ENCODE peak calls at places on chromosomes 12 and 14, in four cellular contexts. D is HCT116, W is HepG2, S is GM23248. Y is an unnamed sample.

GRCh38 chr14:71415404-71415690 is 508.1 kb downstream of the PCNX1 start:
- DNase-seq in D (no peak), W (no peak), S (peak; percentile 79), Y (peak; percentile 89)

GRCh38 chr14:35423621-35424020 is 19.1 kb upstream of the NFKBIA start:
- DNase-seq in D (no peak), W (no peak), S (no peak), Y (no peak)

GRCh38 chr12:83008703-83009102 is 322.0 kb downstream of the TMTC2 start:
- DNase-seq in D (no peak), W (no peak), S (no peak), Y (no peak)

GRCh38 chr12:51898937-51899336 is 8.4 kb upstream of the ACVRL1 start:
- DNase-seq in D (no peak), W (no peak), S (peak; percentile 89), Y (no peak)

GRCh38 chr12:119229205-119229604 is 50.5 kb downstream of the HSPB8 start:
- DNase-seq in D (no peak), W (no peak), S (no peak), Y (no peak)

GRCh38 chr12:58917699-58918334 is 2.5 kb downstream of the LRIG3 start:
- DNase-seq in D (no peak), W (no peak), S (peak; percentile 36), Y (peak; percentile 52)

GRCh38 chr12:76455582-76456345 is 103.8 kb downstream of the OSBPL8 start:
- DNase-seq in D (peak; percentile 90), W (peak; percentile 62), S (peak; percentile 93), Y (peak; percentile 88)

GRCh38 chr14:53621433-53621832 is 335.2 kb downstream of the BMP4 start:
- DNase-seq in D (no peak), W (no peak), S (no peak), Y (no peak)

GRCh38 chr12:94801736-94802135 is 151.4 kb upstream of the TMCC3 start:
- DNase-seq in D (no peak), W (no peak), S (no peak), Y (no peak)

GRCh38 chr12:56836800-56837663 is 73.9 kb downstream of the HSD17B6 start:
- DNase-seq in D (no peak), W (no peak), S (peak; percentile 92), Y (peak; percentile 6)

GRCh38 chr14:72783741-72784140 is 110.2 kb downstream of the DPF3 start:
- DNase-seq in D (no peak), W (no peak), S (no peak), Y (no peak)

GRCh38 chr12:106841471-106842302 is 67.2 kb downstream of the RIC8B start:
- DNase-seq in D (peak; percentile 31), W (peak; percentile 30), S (peak; percentile 69), Y (peak; percentile 80)

GRCh38 chr12:53219956-53220856 is 11.8 kb downstream of the RARG start:
- DNase-seq in D (peak; percentile 46), W (peak; percentile 38), S (peak; percentile 97), Y (peak; percentile 82)

GRCh38 chr12:66600805-66601392 is 78.0 kb downstream of the GRIP1 start:
- DNase-seq in D (no peak), W (no peak), S (no peak), Y (no peak)

GRCh38 chr12:92736605-92737004 is 33.8 kb downstream of the PLEKHG7 start:
- DNase-seq in D (no peak), W (no peak), S (no peak), Y (no peak)

GRCh38 chr14:31075144-31075543 is 49.0 kb upstream of the STRN3 start:
- DNase-seq in D (no peak), W (no peak), S (no peak), Y (no peak)

GRCh38 chr12:23947395-23947794 is 2.1 kb downstream of the SOX5 start:
- DNase-seq in D (no peak), W (no peak), S (no peak), Y (no peak)

GRCh38 chr12:114990396-114990795 is 306.4 kb upstream of the TBX3 start:
- DNase-seq in D (no peak), W (no peak), S (no peak), Y (no peak)

GRCh38 chr12:34402899-34403705 is 380.8 kb downstream of the ALG10 start:
- DNase-seq in D (no peak), W (no peak), S (no peak), Y (no peak)

GRCh38 chr12:53761306-53761705 is 9.5 kb upstream of the CISTR start:
- DNase-seq in D (no peak), W (no peak), S (no peak), Y (no peak)

GRCh38 chr14:105029402-105029801 is 8.5 kb upstream of the CDCA4 start:
- DNase-seq in D (no peak), W (no peak), S (no peak), Y (no peak)

GRCh38 chr12:47754881-47755280 is 3.8 kb downstream of the RAPGEF3 start:
- DNase-seq in D (no peak), W (no peak), S (no peak), Y (no peak)

GRCh38 chr14:95444132-95445129 is 72.0 kb downstream of the SYNE3 start:
- DNase-seq in D (no peak), W (peak; percentile 81), S (no peak), Y (no peak)

GRCh38 chr14:100138955-100139354 is 20.5 kb downstream of the DEGS2 start:
- DNase-seq in D (no peak), W (no peak), S (no peak), Y (no peak)

GRCh38 chr12:68878846-68879245 is 54.1 kb downstream of the CPM start:
- DNase-seq in D (no peak), W (no peak), S (no peak), Y (no peak)

GRCh38 chr14:103499709-103500108 is 22.9 kb downstream of the CKB start:
- DNase-seq in D (no peak), W (no peak), S (no peak), Y (no peak)

GRCh38 chr12:130563322-130563721 is 152.8 kb downstream of the RIMBP2 start:
- DNase-seq in D (no peak), W (peak; percentile 50), S (no peak), Y (no peak)

DNA sequence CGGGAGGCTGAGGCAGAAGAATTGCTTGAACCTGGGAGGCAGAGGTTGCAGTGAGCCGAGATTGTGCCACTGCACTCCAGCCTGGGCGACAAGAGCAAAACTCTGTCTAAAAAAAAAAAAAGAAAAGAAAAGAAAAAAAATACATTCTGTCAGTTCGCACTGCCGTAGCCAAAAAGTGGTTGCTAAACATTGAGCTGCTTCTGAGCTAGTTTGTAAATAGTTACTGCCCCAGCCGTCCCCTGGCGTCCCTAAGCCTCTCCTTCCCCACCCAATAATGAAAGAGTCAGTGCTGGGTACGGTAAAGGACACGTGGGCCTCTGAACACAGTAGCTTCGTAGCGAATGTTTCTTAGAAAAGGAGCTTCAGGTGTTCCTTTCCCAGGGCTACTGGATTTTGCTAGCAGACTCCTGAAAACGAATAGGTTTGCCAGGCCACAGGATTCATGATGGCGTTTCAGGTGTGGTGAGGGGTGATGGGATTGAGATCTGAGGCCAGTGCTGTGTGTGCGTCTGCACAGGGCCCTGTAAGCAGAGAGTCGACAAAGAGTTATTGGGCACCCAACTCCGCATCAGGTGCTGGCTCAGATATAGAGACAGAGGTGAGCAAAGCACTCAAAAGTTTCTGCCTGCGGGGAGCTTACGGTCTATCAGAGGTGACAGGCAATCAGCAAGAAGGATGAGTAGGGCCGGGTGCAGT is 94.1 kb downstream of the LGMN start:
- DNase-seq in D (no peak), W (no peak), S (no peak), Y (no peak)
- H3K4me3 ChIP-seq in D (no peak overlapping the region), W (no peak overlapping the region), S (no peak overlapping the region), Y (no peak overlapping the region)

GRCh38 chr12:31729728-31730127 is 907 bp upstream of the AMN1 start:
- DNase-seq in D (no peak), W (no peak), S (peak; percentile 11), Y (no peak)

GRCh38 chr12:31736472-31736871 is 7.7 kb upstream of the AMN1 start:
- DNase-seq in D (no peak), W (no peak), S (peak; percentile 93), Y (peak; percentile 45)

GRCh38 chr12:31737345-31737744 is 8.5 kb upstream of the AMN1 start:
- DNase-seq in D (no peak), W (no peak), S (no peak), Y (no peak)

GRCh38 chr12:31728917-31729640 is at the start of gene AMN1:
- DNase-seq in D (peak; percentile 96), W (peak; percentile 98), S (peak; percentile 99), Y (peak; percentile 99)

DNA sequence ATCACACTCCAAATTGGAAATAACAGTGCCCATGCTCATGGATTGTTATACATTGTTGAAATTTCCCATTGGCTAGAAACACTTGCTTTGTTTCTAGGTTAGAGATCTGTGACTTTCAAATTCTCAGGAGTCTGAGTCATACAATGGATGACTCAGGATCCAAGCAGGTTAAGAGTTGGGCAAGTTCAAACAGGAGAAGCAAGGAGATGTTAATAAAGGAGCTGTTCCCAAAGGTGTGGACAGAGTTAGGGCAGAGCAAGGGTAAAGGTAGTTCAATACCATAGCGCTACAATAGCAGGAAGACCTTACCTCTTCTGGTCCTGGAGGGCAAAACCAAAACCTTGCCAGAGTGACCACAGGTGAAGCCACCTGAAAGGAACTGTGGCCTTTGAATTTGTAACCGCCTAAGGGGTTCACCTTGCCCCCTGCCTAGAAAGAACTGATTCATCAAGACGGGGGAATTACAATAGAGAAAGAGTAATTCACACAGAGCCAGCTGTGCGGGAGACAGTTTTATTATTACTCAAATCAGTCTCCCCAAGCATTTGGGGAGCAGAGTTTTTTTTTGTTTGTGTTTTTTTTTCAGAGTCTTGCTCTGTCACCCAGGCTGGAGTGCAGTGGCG is 4.2 kb upstream of the AMN1 start:
- DNase-seq in D (peak; percentile 97), W (peak; percentile 70), S (peak; percentile 83), Y (peak; percentile 68)
- H3K9ac ChIP-seq in D (peak overlapping the region; percentile 53), W (no peak overlapping the region), S (no peak overlapping the region), Y (no peak overlapping the region)

DNA sequence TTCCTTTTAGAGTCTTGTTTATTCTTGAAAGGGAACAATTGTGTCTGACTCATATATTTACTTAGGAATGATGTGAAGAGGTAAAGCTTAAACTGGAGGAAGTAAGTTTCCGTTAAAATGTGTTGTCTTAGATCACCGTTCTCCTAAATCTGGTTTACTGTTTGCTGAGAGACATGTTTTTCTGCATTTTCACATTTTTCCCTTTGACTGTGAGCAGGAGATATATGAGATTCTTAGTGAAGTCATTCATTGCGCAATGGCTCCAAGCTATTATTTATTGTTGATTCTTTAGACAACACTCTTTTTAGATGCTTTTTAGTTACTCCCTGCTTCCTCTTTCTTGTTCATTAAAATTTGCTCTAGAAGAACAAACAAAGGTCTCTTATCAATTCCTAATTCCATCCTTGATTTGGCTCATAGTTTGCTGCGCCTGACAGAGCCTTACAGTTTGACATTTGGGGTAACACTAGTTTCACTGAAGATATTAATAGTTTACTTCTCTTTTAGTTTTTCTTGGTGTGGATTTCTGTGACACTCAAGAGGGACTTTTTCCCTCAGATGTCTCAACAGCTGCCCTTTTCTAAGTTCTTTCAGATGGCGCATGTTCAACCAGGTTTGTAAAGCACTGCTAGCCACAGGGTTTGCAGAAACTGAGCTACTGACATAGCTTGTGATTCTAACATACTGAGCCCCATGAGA is 11.4 kb downstream of the CLECL1 start:
- DNase-seq in D (no peak), W (peak; percentile 15), S (peak; percentile 49), Y (peak; percentile 73)
- H3K4me1 ChIP-seq in D (no peaks in the 10 kb centered on the region), W (peaks cover 23% of the 10 kb centered on the region), S (no peaks in the 10 kb centered on the region), Y (no peaks in the 10 kb centered on the region)

GRCh38 chr12:112020947-112021457 is 7.8 kb downstream of the ERP29 start:
- DNase-seq in D (no peak), W (no peak), S (no peak), Y (no peak)

GRCh38 chr12:112018571-112019237 is 5.5 kb downstream of the ERP29 start:
- DNase-seq in D (no peak), W (no peak), S (peak; percentile 85), Y (peak; percentile 90)

GRCh38 chr12:112022241-112023016 is 9.2 kb downstream of the ERP29 start:
- DNase-seq in D (no peak), W (no peak), S (no peak), Y (no peak)

GRCh38 chr12:112025808-112026375 is 12.7 kb downstream of the ERP29 start:
- DNase-seq in D (no peak), W (no peak), S (peak; percentile 12), Y (no peak)

GRCh38 chr12:112023759-112024396 is 10.7 kb downstream of the ERP29 start:
- DNase-seq in D (no peak), W (no peak), S (no peak), Y (no peak)
- H3K4me3 ChIP-seq in D (no peak overlapping the region), W (no peak overlapping the region), S (no peak overlapping the region), Y (no peak overlapping the region)